ENCODE peak calls at places on chromosomes 3 and 15, in seven cellular contexts. M, X, I, V, T, S and G are unnamed samples.

GRCh38 chr3:127735767-127736693 is 63.3 kb downstream of the ABTB1 start:
- DNase-seq in M (no peak), T (no peak), I (no peak), V (peak), S (no peak), X (no peak), G (peak)

GRCh38 chr15:100849021-100849831 is 30.4 kb upstream of the ALDH1A3 start:
- DNase-seq in V (peak), X (no peak), S (peak), T (peak), M (no peak), I (no peak), G (peak)

GRCh38 chr3:48630407-48630806 is 4.9 kb downstream of the SLC26A6 start:
- DNase-seq in T (no peak), V (no peak), I (no peak), S (no peak), X (no peak), M (no peak), G (no peak)

GRCh38 chr3:54954019-54954418 is 26.2 kb upstream of the LRTM1 start:
- DNase-seq in X (peak), T (no peak), V (peak), M (peak), I (no peak), S (peak), G (peak)

GRCh38 chr15:38872732-38873131 is 308.1 kb upstream of the RASGRP1 start:
- DNase-seq in M (no peak), I (no peak), X (peak), T (no peak), V (no peak), S (no peak), G (no peak)

GRCh38 chr3:42612928-42613327 is 12.4 kb downstream of the NKTR start:
- DNase-seq in S (no peak), X (no peak), T (no peak), M (no peak), V (no peak), I (no peak), G (no peak)

GRCh38 chr3:64266065-64266874 is 41.0 kb upstream of the PRICKLE2 start:
- DNase-seq in M (no peak), I (no peak), S (no peak), V (peak), T (no peak), X (no peak), G (peak)

GRCh38 chr3:48715179-48715800 is 1.7 kb downstream of the IP6K2 start:
- DNase-seq in T (no peak), S (peak), M (peak), X (no peak), V (peak), I (peak), G (peak)

GRCh38 chr15:44654858-44655257 is 8.6 kb downstream of the SPG11 start:
- DNase-seq in X (no peak), T (no peak), M (no peak), I (no peak), S (no peak), V (peak), G (no peak)

GRCh38 chr3:99644741-99645140 is 6.3 kb downstream of the COL8A1 start:
- DNase-seq in T (no peak), V (no peak), M (no peak), I (no peak), X (no peak), S (no peak), G (no peak)

GRCh38 chr3:166013073-166013679 is 176.0 kb upstream of the BCHE start:
- DNase-seq in T (no peak), M (peak), X (no peak), I (peak), V (peak), S (peak), G (peak)

DNA sequence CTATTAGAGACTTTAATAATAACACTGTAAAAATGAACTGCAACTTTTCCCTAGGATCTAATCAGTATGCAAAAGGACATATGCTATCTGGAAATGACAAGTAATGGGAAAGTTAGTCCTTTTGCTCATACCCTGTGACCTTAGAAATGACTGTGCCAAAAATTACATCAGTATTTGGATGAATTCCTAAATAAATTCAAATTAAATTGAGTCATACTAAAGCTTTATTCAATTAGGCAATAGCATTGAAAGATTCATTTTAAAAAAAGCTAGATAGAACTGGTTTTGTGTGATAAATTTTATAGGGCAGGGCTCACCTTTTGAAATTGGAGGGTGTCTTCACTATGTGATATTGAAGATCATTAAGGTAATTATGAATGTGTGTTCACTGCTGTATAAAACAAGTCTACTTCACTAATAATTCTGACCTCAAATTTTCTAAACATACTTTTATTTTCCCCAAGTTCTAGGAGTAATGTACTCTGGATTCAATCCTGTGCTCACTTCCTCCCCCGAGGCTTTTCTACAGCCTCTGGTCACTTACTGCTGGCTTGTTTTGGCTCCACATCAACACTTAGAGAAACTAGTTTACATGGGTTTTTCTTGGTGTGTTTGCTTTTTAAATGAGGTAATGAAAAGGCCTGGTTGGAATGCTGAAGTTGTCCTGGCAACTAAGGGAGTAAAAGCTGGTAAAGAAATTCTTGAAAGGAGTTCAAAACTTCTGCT is 44.4 kb upstream of the SPTSSB start:
- DNase-seq in V (peak), S (no peak), T (no peak), I (no peak), X (no peak), M (peak), G (peak)
- H3K4ac ChIP-seq in V (no peak), S (no peak), T (no peak), I (no peak), X (no peak), M (no peak), G (no peak)

GRCh38 chr3:156976933-156977332 is 150.8 kb downstream of the LEKR1 start:
- DNase-seq in V (no peak), T (no peak), S (no peak), I (no peak), M (no peak), X (no peak), G (no peak)

GRCh38 chr3:156978471-156978961 is 152.4 kb downstream of the LEKR1 start:
- DNase-seq in I (no peak), S (no peak), V (peak), M (no peak), X (no peak), T (no peak), G (no peak)

GRCh38 chr3:156973954-156974353 is 147.8 kb downstream of the LEKR1 start:
- DNase-seq in S (no peak), I (no peak), M (no peak), V (no peak), T (no peak), X (no peak), G (no peak)

GRCh38 chr3:156974931-156975330 is 148.8 kb downstream of the LEKR1 start:
- DNase-seq in X (no peak), I (no peak), V (no peak), T (no peak), S (no peak), M (peak), G (no peak)
- H3K4ac ChIP-seq in X (no peak), I (no peak), V (no peak), T (no peak), S (no peak), M (no peak), G (no peak)

GRCh38 chr3:188664795-188665194 is 507.0 kb upstream of the TPRG1 start:
- DNase-seq in T (no peak), S (peak), M (peak), I (no peak), X (no peak), V (no peak), G (no peak)

GRCh38 chr3:188659444-188660100 is 505.6 kb downstream of the LPP start:
- DNase-seq in T (no peak), M (no peak), X (no peak), S (no peak), I (no peak), V (no peak), G (no peak)

GRCh38 chr3:188661801-188662200 is 507.8 kb downstream of the LPP start:
- DNase-seq in S (no peak), M (no peak), X (no peak), I (no peak), V (peak), T (no peak), G (no peak)

GRCh38 chr3:188662214-188662613 is 508.3 kb downstream of the LPP start:
- DNase-seq in I (no peak), X (no peak), M (no peak), T (no peak), S (no peak), V (no peak), G (no peak)

DNA sequence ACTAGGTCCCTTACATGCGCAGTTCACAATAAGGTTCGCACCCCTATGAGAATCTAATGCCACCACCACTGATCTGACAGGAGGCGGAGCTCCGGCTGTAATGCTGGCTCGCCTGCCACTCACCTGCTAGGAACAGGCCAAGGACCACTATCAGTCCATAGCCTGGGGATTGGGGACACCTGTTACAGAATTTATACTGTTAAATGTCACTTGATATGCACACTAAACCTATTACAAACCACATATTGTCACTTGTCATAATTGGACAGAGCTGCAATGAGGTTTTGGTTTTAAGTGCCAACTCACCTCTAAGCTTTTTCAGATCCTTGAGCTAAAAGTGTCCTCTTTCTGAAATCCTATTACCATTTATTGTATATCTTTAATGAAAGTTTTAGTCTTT is 507.9 kb upstream of the TPRG1 start:
- DNase-seq in V (no peak), S (no peak), X (no peak), T (no peak), I (no peak), M (no peak), G (no peak)
- H3K4ac ChIP-seq in V (no peak), S (no peak), X (no peak), T (no peak), I (no peak), M (no peak), G (no peak)

DNA sequence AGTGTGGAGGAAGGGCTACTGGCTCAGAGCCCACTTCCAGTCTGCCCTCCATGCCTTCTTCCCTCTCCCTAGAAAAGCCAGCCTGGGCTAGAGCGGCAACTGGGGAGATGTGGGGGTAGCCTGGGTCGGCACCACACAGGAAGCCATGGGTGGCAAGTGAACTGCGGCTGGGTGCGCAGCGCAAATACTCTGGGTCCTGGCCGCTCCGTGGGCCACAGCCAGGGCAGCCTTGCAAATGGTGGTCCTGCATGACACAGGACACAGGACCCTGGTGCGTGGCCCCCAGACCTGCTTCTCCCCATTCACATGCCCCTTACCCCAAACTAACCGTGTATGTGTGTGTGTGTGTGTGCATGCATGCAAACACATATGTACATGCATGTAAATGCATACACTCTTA is 25.7 kb downstream of the PRKCD start:
- DNase-seq in S (no peak), M (no peak), T (no peak), I (no peak), V (no peak), X (no peak), G (no peak)
- H3K4ac ChIP-seq in S (no peak), M (no peak), T (no peak), I (no peak), V (no peak), X (no peak), G (no peak)